ENCODE peak calls at places on chromosomes 11 and 22, in seven cellular contexts. S is NCI-H526, U is NCI-H1092, G is fibroblast of lung, A is foreskin melanocyte, I is A549, C is substantia nigra. Y is an unnamed sample.

GRCh38 chr11:64553554-64554201 is 37.3 kb upstream of the SLC22A12 start:
- DNase-seq in C (peak; percentile 35), G (peak; percentile 59), U (peak; percentile 39), I (peak; percentile 43), S (peak; percentile 77), A (peak; percentile 6), Y (peak; percentile 35)

GRCh38 chr11:75859614-75860013 is 44.6 kb downstream of the UVRAG start:
- DNase-seq in G (no peak), C (no peak), S (no peak), A (no peak), I (no peak), U (no peak), Y (no peak)

GRCh38 chr11:2301631-2302272 is at the start of the genes C11orf21 and TSPAN32:
- DNase-seq in A (no peak), I (no peak), U (no peak), S (peak; percentile 42), C (no peak), G (peak; percentile 43), Y (no peak)

GRCh38 chr22:43042101-43042780 is 27.3 kb upstream of the PACSIN2 start:
- DNase-seq in C (no peak), G (peak; percentile 20), I (no peak), A (no peak), S (no peak), U (peak; percentile 17), Y (peak; percentile 61)

GRCh38 chr22:23137905-23138520 is 3.8 kb downstream of the RSPH14 start:
- DNase-seq in S (no peak), U (no peak), G (no peak), A (no peak), I (no peak), C (no peak), Y (no peak)

GRCh38 chr11:112265659-112266409 is 5.2 kb upstream of the PLET1 start:
- DNase-seq in G (no peak), S (no peak), C (no peak), U (no peak), I (no peak), A (no peak), Y (no peak)

GRCh38 chr11:70687716-70688115 is 289.4 kb downstream of the CTTN start:
- DNase-seq in U (no peak), C (no peak), I (no peak), G (no peak), S (no peak), A (no peak), Y (no peak)

GRCh38 chr11:69660001-69660500 is 15.1 kb downstream of the LTO1 start:
- DNase-seq in G (no peak), S (no peak), C (no peak), I (no peak), A (no peak), U (no peak), Y (no peak)

GRCh38 chr11:56531856-56532255 is 11.2 kb downstream of the OR5M11 start:
- DNase-seq in C (no peak), I (no peak), S (no peak), U (no peak), A (no peak), G (no peak), Y (no peak)

GRCh38 chr11:113974741-113975470 is at the start of gene HTR3A:
- DNase-seq in A (no peak), I (no peak), G (peak; percentile 44), U (peak; percentile 85), C (no peak), S (peak; percentile 85), Y (peak; percentile 96)

GRCh38 chr11:126544311-126545056 is 189.0 kb downstream of the ST3GAL4 start:
- DNase-seq in U (peak; percentile 74), I (no peak), C (no peak), G (peak; percentile 8), A (peak; percentile 69), S (no peak), Y (peak; percentile 92)

GRCh38 chr11:61955416-61956135 is 5.4 kb downstream of the BEST1 start:
- DNase-seq in A (no peak), S (peak; percentile 91), U (peak; percentile 23), I (no peak), C (no peak), G (no peak), Y (peak; percentile 7)

GRCh38 chr22:39242809-39243442 is 1.9 kb downstream of the PDGFB start:
- DNase-seq in A (no peak), G (no peak), C (no peak), I (no peak), U (no peak), S (peak; percentile 79), Y (peak; percentile 19)

GRCh38 chr11:69010964-69011623 is 2.0 kb downstream of the MRGPRF start:
- DNase-seq in C (peak; percentile 35), G (peak; percentile 85), U (no peak), I (peak; percentile 31), S (peak; percentile 92), A (peak; percentile 75), Y (no peak)

GRCh38 chr11:85724750-85725465 is 38.9 kb upstream of the CCDC89 start:
- DNase-seq in U (no peak), A (no peak), G (no peak), I (no peak), C (no peak), S (no peak), Y (no peak)

GRCh38 chr11:86978756-86979608 is 23.8 kb upstream of the FZD4 start:
- DNase-seq in U (no peak), G (peak; percentile 78), I (peak; percentile 56), S (peak; percentile 53), C (no peak), A (no peak), Y (peak; percentile 9)

GRCh38 chr11:35911616-35912165 is 32.2 kb upstream of the LDLRAD3 start:
- DNase-seq in I (no peak), U (no peak), A (no peak), S (no peak), C (no peak), G (no peak), Y (no peak)

GRCh38 chr22:48315415-48316244 is 1512.0 kb downstream of the BRD1 start:
- DNase-seq in A (no peak), C (no peak), G (no peak), I (no peak), U (no peak), S (no peak), Y (no peak)

GRCh38 chr11:47348859-47349258 is 3.6 kb downstream of the MYBPC3 start:
- DNase-seq in I (peak; percentile 63), G (peak; percentile 46), S (peak; percentile 76), A (no peak), C (no peak), U (no peak), Y (no peak)

GRCh38 chr22:50722048-50722701 is 15.8 kb upstream of the ACR start:
- DNase-seq in U (no peak), G (no peak), S (no peak), A (no peak), C (no peak), I (no peak), Y (no peak)